ENCODE peak calls at places on chromosomes 5 and 9, in nine cellular contexts. H is body of pancreas, P is lower leg skin, S is H9, G is WTC11, E is pancreas, D is bronchial epithelial cell, C is HFF-Myc, F is upper lobe of right lung. L is an unnamed sample.

GRCh38 chr9:1094749-1095148 is 44.6 kb downstream of the DMRT2 start:
- DNase-seq in H (no peak), P (no peak), S (no peak), G (no peak), E (no peak), D (peak; percentile 94), C (no peak), F (no peak), L (peak; percentile 82)

GRCh38 chr5:78060421-78060820 is 234.1 kb downstream of the AP3B1 start:
- DNase-seq in H (no peak), P (no peak), S (no peak), G (no peak), E (no peak), D (peak; percentile 15), C (no peak), F (no peak), L (no peak)

GRCh38 chr9:136138566-136138965 is 19.9 kb upstream of the TMEM250 start:
- DNase-seq in H (peak; percentile 36), P (no peak), S (peak; percentile 91), G (peak; percentile 94), E (peak; percentile 17), D (no peak), C (no peak), F (no peak), L (peak; percentile 30)

GRCh38 chr5:135720191-135720590 is 114.3 kb upstream of the SLC25A48 start:
- DNase-seq in H (no peak), P (no peak), S (no peak), G (no peak), E (no peak), D (no peak), C (no peak), F (no peak), L (no peak)

GRCh38 chr5:135426102-135427082 is 20.8 kb downstream of the DCANP1 start:
- DNase-seq in H (no peak), P (no peak), S (no peak), G (no peak), E (no peak), D (peak; percentile 68), C (peak; percentile 39), F (no peak), L (peak; percentile 68)

GRCh38 chr5:13574634-13575033 is 369.9 kb downstream of the DNAH5 start:
- DNase-seq in H (no peak), P (no peak), S (no peak), G (no peak), E (no peak), D (no peak), C (no peak), F (no peak), L (no peak)

GRCh38 chr9:68808481-68808880 is 103.4 kb downstream of the PIP5K1B start:
- DNase-seq in H (no peak), P (no peak), S (no peak), G (no peak), E (no peak), D (no peak), C (no peak), F (no peak), L (no peak)

GRCh38 chr5:132797651-132798050 is 15.5 kb upstream of the SOWAHA start:
- DNase-seq in H (no peak), P (no peak), S (no peak), G (no peak), E (no peak), D (no peak), C (no peak), F (no peak), L (no peak)

GRCh38 chr9:69671291-69671903 is 774 bp downstream of the APBA1 start:
- DNase-seq in H (no peak), P (peak; percentile 89), S (no peak), G (no peak), E (no peak), D (no peak), C (no peak), F (no peak), L (no peak)

GRCh38 chr5:75668988-75669760 is 48.1 kb downstream of the POC5 start:
- DNase-seq in H (peak; percentile 69), P (no peak), S (no peak), G (no peak), E (peak; percentile 41), D (peak; percentile 59), C (no peak), F (no peak), L (peak; percentile 43)

GRCh38 chr9:101408374-101409078 is 9.9 kb downstream of the ZNF189 start:
- DNase-seq in H (no peak), P (no peak), S (no peak), G (no peak), E (no peak), D (no peak), C (no peak), F (no peak), L (no peak)

DNA sequence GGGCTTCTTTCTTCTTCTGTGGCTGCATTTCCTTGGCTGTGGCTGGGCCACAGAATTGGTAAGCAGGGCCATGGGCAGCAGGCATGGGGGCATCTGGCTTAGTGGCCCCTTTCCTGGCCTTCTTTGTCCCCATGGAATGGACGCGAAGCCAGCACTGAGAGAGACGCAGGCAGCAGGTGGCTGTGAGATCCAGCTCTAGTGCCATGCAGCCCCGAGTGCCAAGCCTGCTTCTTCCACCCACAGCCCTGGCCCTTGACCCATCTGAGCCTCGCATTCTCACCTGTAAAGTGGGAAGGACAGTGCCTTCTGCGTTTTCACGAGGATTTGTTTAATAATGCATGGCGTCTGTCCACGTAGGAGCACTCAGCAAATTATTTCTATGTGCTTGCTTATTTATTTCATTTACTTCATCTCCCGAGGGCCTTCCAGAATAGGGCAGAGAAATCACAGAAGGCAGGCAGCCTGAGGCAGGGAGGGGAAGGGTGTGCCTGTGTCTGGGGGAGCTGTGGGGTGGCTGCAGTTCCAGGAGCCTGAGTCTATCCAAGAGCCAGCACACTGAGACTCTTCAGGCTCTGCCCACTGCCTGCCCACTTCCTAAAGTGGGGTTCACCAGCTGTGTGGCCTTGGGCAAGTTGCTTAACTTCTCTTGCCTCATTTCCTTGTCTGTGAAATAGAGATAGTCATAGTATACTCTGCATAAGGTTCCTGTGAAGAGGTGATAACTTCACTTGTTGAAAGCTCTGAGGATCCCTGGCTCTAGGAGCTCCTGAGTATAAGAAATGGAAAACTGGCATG is 55.2 kb downstream of the NTNG2 start:
- DNase-seq in H (no peak), P (no peak), S (no peak), G (no peak), E (no peak), D (peak; percentile 30), C (no peak), F (no peak), L (peak; percentile 41)
- TF ChIP-seq CTCF in H (no peak), P (no peak), S (no peak), G (no peak), E (no peak), D (no peak), C (no peak), F (no peak), L (no peak)

DNA sequence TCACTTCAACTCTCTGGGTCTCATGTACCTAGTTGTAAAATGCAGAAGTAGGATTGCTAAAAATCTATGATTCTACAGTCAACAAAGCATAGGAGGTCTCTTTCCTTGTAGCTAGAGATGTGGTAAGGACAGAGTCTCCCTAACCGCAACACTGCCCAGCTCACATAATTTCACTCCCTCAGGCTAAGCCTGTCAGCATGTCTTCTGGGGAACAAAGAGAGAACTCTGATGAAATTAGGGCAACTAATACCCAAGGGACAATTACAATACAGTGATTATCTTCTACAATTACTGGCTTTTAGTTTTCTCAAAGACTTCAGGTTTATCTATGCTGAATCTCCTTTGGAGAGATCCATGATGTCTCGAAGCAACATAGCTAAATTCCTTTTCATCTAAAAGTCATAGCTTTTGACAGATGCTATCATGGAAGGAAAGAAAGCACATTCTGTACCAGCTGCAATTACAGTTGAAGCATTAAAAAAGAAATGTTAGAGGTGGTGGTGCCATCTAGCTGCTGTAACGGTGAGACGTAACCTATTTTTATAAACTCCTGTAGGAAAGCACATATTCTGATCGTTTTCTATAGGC is 141.1 kb upstream of the TARS1 start:
- DNase-seq in H (peak; percentile 9), P (no peak), S (no peak), G (no peak), E (no peak), D (peak; percentile 78), C (no peak), F (no peak), L (peak; percentile 83)
- TF ChIP-seq CTCF in H (peak; percentile 35), P (no peak), S (peak; percentile 53), G (no peak), E (no peak), D (peak; percentile 51), C (peak; percentile 53), F (peak; percentile 42), L (peak; percentile 53)

GRCh38 chr5:146388418-146388817 is 49.8 kb downstream of the POU4F3 start:
- DNase-seq in H (no peak), P (no peak), S (no peak), G (no peak), E (no peak), D (peak; percentile 2), C (no peak), F (no peak), L (no peak)

GRCh38 chr5:146394486-146394885 is 52.6 kb upstream of the TCERG1 start:
- DNase-seq in H (no peak), P (no peak), S (no peak), G (no peak), E (no peak), D (no peak), C (no peak), F (no peak), L (no peak)

GRCh38 chr5:146395233-146395632 is 51.9 kb upstream of the TCERG1 start:
- DNase-seq in H (no peak), P (no peak), S (peak; percentile 33), G (peak; percentile 22), E (no peak), D (no peak), C (no peak), F (no peak), L (no peak)

GRCh38 chr5:146390469-146390868 is 51.8 kb downstream of the POU4F3 start:
- DNase-seq in H (no peak), P (no peak), S (peak; percentile 62), G (peak; percentile 62), E (no peak), D (no peak), C (no peak), F (no peak), L (no peak)
- TF ChIP-seq CTCF in H (no peak), P (no peak), S (peak; percentile 88), G (peak; percentile 51), E (no peak), D (peak; percentile 4), C (peak; percentile 35), F (no peak), L (no peak)

GRCh38 chr9:120915854-120916495 is 10.6 kb downstream of the TRAF1 start:
- DNase-seq in H (no peak), P (no peak), S (no peak), G (no peak), E (no peak), D (no peak), C (no peak), F (no peak), L (no peak)

GRCh38 chr9:120917989-120918630 is 8.5 kb downstream of the TRAF1 start:
- DNase-seq in H (no peak), P (no peak), S (no peak), G (no peak), E (no peak), D (no peak), C (no peak), F (no peak), L (no peak)

GRCh38 chr9:120917285-120917684 is 9.3 kb downstream of the TRAF1 start:
- DNase-seq in H (no peak), P (no peak), S (no peak), G (no peak), E (no peak), D (no peak), C (no peak), F (no peak), L (no peak)

GRCh38 chr9:120914953-120915352 is 11.6 kb downstream of the TRAF1 start:
- DNase-seq in H (no peak), P (no peak), S (no peak), G (no peak), E (no peak), D (peak; percentile 98), C (no peak), F (no peak), L (peak; percentile 98)

GRCh38 chr9:120916573-120916972 is 10.0 kb downstream of the TRAF1 start:
- DNase-seq in H (peak; percentile 59), P (peak; percentile 95), S (no peak), G (no peak), E (no peak), D (no peak), C (no peak), F (no peak), L (peak; percentile 55)
- TF ChIP-seq CTCF in H (peak; percentile 13), P (no peak), S (peak; percentile 32), G (no peak), E (no peak), D (peak; percentile 26), C (no peak), F (no peak), L (peak; percentile 43)